ENCODE peak calls at places on chromosomes 12 and 14, in six cellular contexts. C, L, T, X, E and W are unnamed samples.

GRCh38 chr12:89261982-89262381 is 90.3 kb downstream of the DUSP6 start:
- DNase-seq in C (no peak), L (peak), T (no peak), X (no peak), E (no peak), W (peak)

GRCh38 chr12:113932411-113933196 is 33.5 kb downstream of the RBM19 start:
- DNase-seq in C (no peak), L (peak), T (no peak), X (no peak), E (peak), W (peak)

GRCh38 chr12:20616093-20616492 is 79.0 kb upstream of the SLCO1C1 start:
- DNase-seq in C (no peak), L (no peak), T (no peak), X (no peak), E (no peak), W (no peak)

GRCh38 chr12:98998697-98999299 is 353.7 kb downstream of the APAF1 start:
- DNase-seq in C (no peak), L (peak), T (peak), X (peak), E (no peak), W (peak)

GRCh38 chr14:39266871-39267591 is 33.3 kb downstream of the MIA2 start:
- DNase-seq in C (peak), L (peak), T (no peak), X (peak), E (peak), W (peak)

GRCh38 chr12:113461666-113462065 is 10.0 kb downstream of the LHX5 start:
- DNase-seq in C (no peak), L (no peak), T (no peak), X (peak), E (no peak), W (peak)

GRCh38 chr14:56666716-56667115 is 87.1 kb downstream of the TMEM260 start:
- DNase-seq in C (no peak), L (no peak), T (no peak), X (peak), E (no peak), W (peak)

GRCh38 chr14:93980464-93981201 is 4.3 kb upstream of the ASB2 start:
- DNase-seq in C (peak), L (peak), T (no peak), X (no peak), E (peak), W (no peak)

GRCh38 chr14:66425402-66425801 is 60.8 kb upstream of the CCDC196 start:
- DNase-seq in C (no peak), L (no peak), T (no peak), X (no peak), E (no peak), W (no peak)

GRCh38 chr14:103854822-103855733 is 7.7 kb upstream of the PPP1R13B start:
- DNase-seq in C (peak), L (no peak), T (no peak), X (no peak), E (no peak), W (peak)

GRCh38 chr14:29016050-29016900 is 249.7 kb downstream of the FOXG1 start:
- DNase-seq in C (no peak), L (peak), T (no peak), X (peak), E (peak), W (peak)

GRCh38 chr14:60589442-60589841 is 59.8 kb downstream of the SIX1 start:
- DNase-seq in C (no peak), L (no peak), T (no peak), X (no peak), E (no peak), W (no peak)

GRCh38 chr12:96879301-96879700 is 27.8 kb upstream of the NEDD1 start:
- DNase-seq in C (no peak), L (no peak), T (no peak), X (peak), E (no peak), W (no peak)

GRCh38 chr14:64112859-64113258 is 181.3 kb downstream of the ESR2 start:
- DNase-seq in C (peak), L (no peak), T (no peak), X (no peak), E (no peak), W (no peak)

GRCh38 chr14:105843444-105844046 is 317.2 kb downstream of the TMEM121 start:
- DNase-seq in C (no peak), L (no peak), T (no peak), X (no peak), E (no peak), W (no peak)

GRCh38 chr14:27315477-27315876 is 717.6 kb upstream of the NOVA1 start:
- DNase-seq in C (no peak), L (no peak), T (no peak), X (no peak), E (no peak), W (no peak)

GRCh38 chr12:116881325-116881866 is at the start of gene HRK:
- DNase-seq in C (no peak), L (no peak), T (no peak), X (no peak), E (no peak), W (no peak)

GRCh38 chr14:97851438-97851995 is 1054.3 kb downstream of the VRK1 start:
- DNase-seq in C (no peak), L (no peak), T (no peak), X (no peak), E (no peak), W (no peak)

GRCh38 chr14:53779301-53779700 is 177.3 kb downstream of the BMP4 start:
- DNase-seq in C (no peak), L (no peak), T (no peak), X (no peak), E (no peak), W (no peak)